ENCODE peak calls at places on chromosome 6, in eight cellular contexts. One of them, this sample, is unnamed.
A peak's percentile ranks its signal among the peaks of the same experiment; 100 is the strongest.

GRCh38 chr6:112690497-112691202 is 343.5 kb downstream of the RFPL4B start:
- DNase-seq in type B pancreatic cell: no peak
- DNase-seq in GM23248: peak; percentile 44
- DNase-seq in M059J: peak; percentile 80
- DNase-seq in KG1: no peak
- DNase-seq in activated T-cell treated with anti-CD3 and anti-CD28 coated beads for 48 hours: no peak
- DNase-seq in Caco-2: no peak
- DNase-seq in NCI-H1417: peak; percentile 43
- DNase-seq in this sample: peak; percentile 68

GRCh38 chr6:46586896-46587295 is 65.7 kb downstream of the CYP39A1 start:
- DNase-seq in type B pancreatic cell: no peak
- DNase-seq in GM23248: no peak
- DNase-seq in M059J: no peak
- DNase-seq in KG1: no peak
- DNase-seq in activated T-cell treated with anti-CD3 and anti-CD28 coated beads for 48 hours: no peak
- DNase-seq in Caco-2: no peak
- DNase-seq in NCI-H1417: no peak
- DNase-seq in this sample: no peak

GRCh38 chr6:159788276-159788675 is 1.1 kb downstream of the TCP1 start:
- DNase-seq in type B pancreatic cell: no peak
- DNase-seq in GM23248: peak; percentile 16
- DNase-seq in M059J: no peak
- DNase-seq in KG1: no peak
- DNase-seq in activated T-cell treated with anti-CD3 and anti-CD28 coated beads for 48 hours: no peak
- DNase-seq in Caco-2: no peak
- DNase-seq in NCI-H1417: no peak
- DNase-seq in this sample: no peak

GRCh38 chr6:5484692-5485091 is 223.4 kb downstream of the FARS2 start:
- DNase-seq in type B pancreatic cell: no peak
- DNase-seq in GM23248: no peak
- DNase-seq in M059J: no peak
- DNase-seq in KG1: no peak
- DNase-seq in activated T-cell treated with anti-CD3 and anti-CD28 coated beads for 48 hours: no peak
- DNase-seq in Caco-2: no peak
- DNase-seq in NCI-H1417: no peak
- DNase-seq in this sample: no peak

GRCh38 chr6:43887340-43887858 is 117.4 kb downstream of the VEGFA start:
- DNase-seq in type B pancreatic cell: no peak
- DNase-seq in GM23248: no peak
- DNase-seq in M059J: peak; percentile 88
- DNase-seq in KG1: no peak
- DNase-seq in activated T-cell treated with anti-CD3 and anti-CD28 coated beads for 48 hours: no peak
- DNase-seq in Caco-2: no peak
- DNase-seq in NCI-H1417: no peak
- DNase-seq in this sample: peak; percentile 29

GRCh38 chr6:106281088-106281487 is 44.5 kb downstream of the ATG5 start:
- DNase-seq in type B pancreatic cell: no peak
- DNase-seq in GM23248: peak; percentile 5
- DNase-seq in M059J: peak; percentile 72
- DNase-seq in KG1: no peak
- DNase-seq in activated T-cell treated with anti-CD3 and anti-CD28 coated beads for 48 hours: no peak
- DNase-seq in Caco-2: no peak
- DNase-seq in NCI-H1417: no peak
- DNase-seq in this sample: peak; percentile 72

GRCh38 chr6:105793132-105793531 is 293.0 kb upstream of the PRDM1 start:
- DNase-seq in type B pancreatic cell: no peak
- DNase-seq in GM23248: no peak
- DNase-seq in M059J: peak; percentile 73
- DNase-seq in KG1: no peak
- DNase-seq in activated T-cell treated with anti-CD3 and anti-CD28 coated beads for 48 hours: no peak
- DNase-seq in Caco-2: peak; percentile 38
- DNase-seq in NCI-H1417: no peak
- DNase-seq in this sample: peak; percentile 48

GRCh38 chr6:32603888-32604287 is 14.2 kb upstream of the HLA-DRB1 start:
- DNase-seq in type B pancreatic cell: no peak
- DNase-seq in GM23248: no peak
- DNase-seq in M059J: no peak
- DNase-seq in KG1: no peak
- DNase-seq in activated T-cell treated with anti-CD3 and anti-CD28 coated beads for 48 hours: no peak
- DNase-seq in Caco-2: no peak
- DNase-seq in NCI-H1417: no peak
- DNase-seq in this sample: no peak

GRCh38 chr6:117328500-117328899 is 63.1 kb downstream of the VGLL2 start:
- DNase-seq in type B pancreatic cell: no peak
- DNase-seq in GM23248: no peak
- DNase-seq in M059J: no peak
- DNase-seq in KG1: no peak
- DNase-seq in activated T-cell treated with anti-CD3 and anti-CD28 coated beads for 48 hours: no peak
- DNase-seq in Caco-2: no peak
- DNase-seq in NCI-H1417: no peak
- DNase-seq in this sample: no peak

GRCh38 chr6:154721460-154721859 is 11.8 kb upstream of the SCAF8 start:
- DNase-seq in type B pancreatic cell: no peak
- DNase-seq in GM23248: peak; percentile 43
- DNase-seq in M059J: peak; percentile 99
- DNase-seq in KG1: no peak
- DNase-seq in activated T-cell treated with anti-CD3 and anti-CD28 coated beads for 48 hours: no peak
- DNase-seq in Caco-2: no peak
- DNase-seq in NCI-H1417: no peak
- DNase-seq in this sample: peak; percentile 93

GRCh38 chr6:108820011-108820410 is 28.2 kb upstream of the ARMC2 start:
- DNase-seq in type B pancreatic cell: no peak
- DNase-seq in GM23248: no peak
- DNase-seq in M059J: no peak
- DNase-seq in KG1: no peak
- DNase-seq in activated T-cell treated with anti-CD3 and anti-CD28 coated beads for 48 hours: no peak
- DNase-seq in Caco-2: no peak
- DNase-seq in NCI-H1417: no peak
- DNase-seq in this sample: no peak

GRCh38 chr6:158008894-158009891 is 27.5 kb downstream of the SYNJ2 start:
- DNase-seq in type B pancreatic cell: no peak
- DNase-seq in GM23248: peak; percentile 84
- DNase-seq in M059J: peak; percentile 91
- DNase-seq in KG1: peak; percentile 37
- DNase-seq in activated T-cell treated with anti-CD3 and anti-CD28 coated beads for 48 hours: no peak
- DNase-seq in Caco-2: no peak
- DNase-seq in NCI-H1417: no peak
- DNase-seq in this sample: peak; percentile 84

GRCh38 chr6:44771647-44772415 is 384.3 kb downstream of the CDC5L start:
- DNase-seq in type B pancreatic cell: no peak
- DNase-seq in GM23248: peak; percentile 16
- DNase-seq in M059J: peak; percentile 74
- DNase-seq in KG1: no peak
- DNase-seq in activated T-cell treated with anti-CD3 and anti-CD28 coated beads for 48 hours: no peak
- DNase-seq in Caco-2: no peak
- DNase-seq in NCI-H1417: no peak
- DNase-seq in this sample: no peak

GRCh38 chr6:118506071-118506638 is 41.9 kb upstream of the PLN start:
- DNase-seq in type B pancreatic cell: no peak
- DNase-seq in GM23248: no peak
- DNase-seq in M059J: no peak
- DNase-seq in KG1: no peak
- DNase-seq in activated T-cell treated with anti-CD3 and anti-CD28 coated beads for 48 hours: no peak
- DNase-seq in Caco-2: no peak
- DNase-seq in NCI-H1417: peak; percentile 17
- DNase-seq in this sample: no peak

GRCh38 chr6:156863504-156863903 is 86.3 kb downstream of the ARID1B start:
- DNase-seq in type B pancreatic cell: no peak
- DNase-seq in GM23248: no peak
- DNase-seq in M059J: no peak
- DNase-seq in KG1: no peak
- DNase-seq in activated T-cell treated with anti-CD3 and anti-CD28 coated beads for 48 hours: no peak
- DNase-seq in Caco-2: no peak
- DNase-seq in NCI-H1417: no peak
- DNase-seq in this sample: no peak

GRCh38 chr6:130516604-130517003 is 150.8 kb downstream of the TMEM200A start:
- DNase-seq in type B pancreatic cell: no peak
- DNase-seq in GM23248: no peak
- DNase-seq in M059J: no peak
- DNase-seq in KG1: no peak
- DNase-seq in activated T-cell treated with anti-CD3 and anti-CD28 coated beads for 48 hours: no peak
- DNase-seq in Caco-2: no peak
- DNase-seq in NCI-H1417: no peak
- DNase-seq in this sample: no peak

GRCh38 chr6:34015576-34015975 is 130.3 kb downstream of the GRM4 start:
- DNase-seq in type B pancreatic cell: no peak
- DNase-seq in GM23248: peak; percentile 37
- DNase-seq in M059J: peak; percentile 20
- DNase-seq in KG1: no peak
- DNase-seq in activated T-cell treated with anti-CD3 and anti-CD28 coated beads for 48 hours: no peak
- DNase-seq in Caco-2: no peak
- DNase-seq in NCI-H1417: no peak
- DNase-seq in this sample: no peak